ENCODE peak calls at places on chromosomes 7 and 10, in eight cellular contexts. D is A549; P is Karpas-422; A is activated CD4-positive, alpha-beta memory T cell treated with anti-CD3 and anti-CD28 coated beads, Interleukin-2, amount 10 ng/mL, durations not matched to agents 7 days and 5 days; E is T47D; J is astrocyte of the cerebellum; X is WTC11; V is HFFc6. N is an unnamed sample.

GRCh38 chr7:25851332-25852248 is 300.4 kb upstream of the NFE2L3 start:
- DNase-seq in A (peak), V (peak), J (peak), X (peak), D (peak), E (peak), P (peak), N (peak)

GRCh38 chr7:10973942-10974716 is 457 bp downstream of the PHF14 start:
- DNase-seq in A (peak), P (peak), J (no peak), X (peak), D (peak), E (peak), V (peak), N (peak)

GRCh38 chr10:1137499-1138163 is 81.4 kb downstream of the WDR37 start:
- DNase-seq in E (no peak), A (no peak), V (no peak), J (no peak), D (no peak), X (no peak), P (no peak), N (no peak)

GRCh38 chr7:115008465-115009114 is 86.7 kb downstream of the MDFIC start:
- DNase-seq in J (peak), D (no peak), A (peak), V (no peak), P (no peak), X (no peak), E (no peak), N (peak)

GRCh38 chr10:3104251-3104918 is 37.0 kb downstream of the PFKP start:
- DNase-seq in J (no peak), E (no peak), V (no peak), D (no peak), P (no peak), X (no peak), A (no peak), N (no peak)

GRCh38 chr10:114642729-114643128 is 15.3 kb downstream of the ABLIM1 start:
- DNase-seq in E (no peak), V (no peak), J (no peak), X (no peak), D (no peak), P (no peak), A (no peak), N (no peak)

GRCh38 chr7:100079024-100079560 is 2.4 kb downstream of the ZNF3 start:
- DNase-seq in A (no peak), P (no peak), J (no peak), D (no peak), E (no peak), X (no peak), V (no peak), N (no peak)

GRCh38 chr10:3867454-3868273 is 82.7 kb upstream of the KLF6 start:
- DNase-seq in X (no peak), A (no peak), V (no peak), J (no peak), P (no peak), E (no peak), D (no peak), N (no peak)

GRCh38 chr7:149599636-149600206 is 102.1 kb upstream of the ZNF746 start:
- DNase-seq in A (no peak), X (no peak), E (peak), J (no peak), D (no peak), V (no peak), P (no peak), N (no peak)

GRCh38 chr10:122279725-122280141 is 8.6 kb downstream of the BTBD16 start:
- DNase-seq in V (peak), E (peak), J (no peak), X (peak), A (peak), P (peak), D (peak), N (no peak)

GRCh38 chr10:73997479-73997805 is 474 bp upstream of the VCL start:
- DNase-seq in A (peak), D (no peak), E (no peak), P (no peak), V (no peak), J (no peak), X (no peak), N (no peak)

GRCh38 chr7:131208777-131209176 is 118.9 kb upstream of the MKLN1 start:
- DNase-seq in E (no peak), D (no peak), X (no peak), A (no peak), P (no peak), V (no peak), J (no peak), N (no peak)

GRCh38 chr10:13608246-13608853 is 21.6 kb downstream of the PRPF18 start:
- DNase-seq in D (no peak), J (no peak), E (peak), A (no peak), V (no peak), P (no peak), X (peak), N (no peak)

GRCh38 chr10:24556746-24557742 is 166.6 kb downstream of the ARHGAP21 start:
- DNase-seq in A (no peak), X (no peak), V (peak), E (peak), P (peak), D (peak), J (peak), N (no peak)

GRCh38 chr10:117442944-117443676 is 67.9 kb upstream of the PDZD8 start:
- DNase-seq in P (peak), D (peak), J (no peak), E (peak), X (peak), V (peak), A (peak), N (peak)

GRCh38 chr7:156156734-156157408 is 344.6 kb upstream of the SHH start:
- DNase-seq in J (peak), D (peak), P (peak), X (peak), V (no peak), A (peak), E (peak), N (no peak)

GRCh38 chr7:129438839-129439640 is 4.8 kb downstream of the STRIP2 start:
- DNase-seq in D (peak), V (peak), X (no peak), E (no peak), A (peak), P (no peak), J (no peak), N (no peak)

GRCh38 chr7:17152698-17153097 is 145.8 kb upstream of the AHR start:
- DNase-seq in X (no peak), P (no peak), D (no peak), A (no peak), E (no peak), J (no peak), V (no peak), N (no peak)

GRCh38 chr7:112331495-112331894 is 118.8 kb upstream of the IFRD1 start:
- DNase-seq in E (no peak), P (no peak), J (no peak), D (peak), A (no peak), X (no peak), V (no peak), N (no peak)

GRCh38 chr10:33279791-33280190 is 54.7 kb downstream of the NRP1 start:
- DNase-seq in J (no peak), V (no peak), A (no peak), E (no peak), P (no peak), D (no peak), X (no peak), N (no peak)

GRCh38 chr10:92787557-92788152 is 60.7 kb upstream of the EXOC6 start:
- DNase-seq in D (no peak), A (no peak), X (peak), P (no peak), J (no peak), E (peak), V (no peak), N (no peak)

GRCh38 chr10:62869958-62870357 is 53.8 kb upstream of the EGR2 start:
- DNase-seq in E (no peak), A (no peak), D (no peak), X (no peak), V (no peak), J (no peak), P (no peak), N (no peak)

GRCh38 chr10:34696423-34696822 is 118.7 kb downstream of the PARD3 start:
- DNase-seq in P (no peak), V (peak), X (no peak), E (no peak), A (no peak), D (peak), J (peak), N (no peak)

GRCh38 chr7:1986366-1987083 is 246.2 kb downstream of the MAD1L1 start:
- DNase-seq in E (no peak), P (no peak), A (peak), J (no peak), V (no peak), X (no peak), D (no peak), N (no peak)

GRCh38 chr7:48250441-48250951 is 79.2 kb downstream of the ABCA13 start:
- DNase-seq in X (no peak), D (no peak), E (no peak), J (peak), A (no peak), P (no peak), V (no peak), N (no peak)

GRCh38 chr10:108465871-108466641 is 1301.5 kb upstream of the SORCS1 start:
- DNase-seq in E (no peak), V (no peak), A (no peak), D (no peak), P (no peak), X (peak), J (no peak), N (peak)

GRCh38 chr10:51000976-51001375 is 73.3 kb upstream of the PRKG1 start:
- DNase-seq in E (no peak), D (no peak), J (no peak), X (no peak), A (no peak), P (no peak), V (no peak), N (no peak)

GRCh38 chr10:103692421-103693069 is 162.8 kb downstream of the SH3PXD2A start:
- DNase-seq in A (no peak), J (no peak), P (peak), E (no peak), D (no peak), V (no peak), X (peak), N (no peak)

GRCh38 chr7:45456747-45457146 is 117.4 kb upstream of the ADCY1 start:
- DNase-seq in J (peak), P (no peak), A (no peak), X (no peak), D (no peak), V (peak), E (no peak), N (no peak)

GRCh38 chr10:103874730-103875129 is 19.4 kb upstream of the SH3PXD2A start:
- DNase-seq in V (no peak), A (no peak), P (no peak), J (no peak), X (no peak), E (no peak), D (no peak), N (no peak)

GRCh38 chr10:1903982-1904381 is 166.7 kb upstream of the ADARB2 start:
- DNase-seq in X (no peak), A (no peak), V (no peak), D (no peak), P (no peak), E (no peak), J (no peak), N (no peak)

GRCh38 chr10:76433161-76434005 is 1002.0 kb downstream of the LRMDA start:
- DNase-seq in X (no peak), A (no peak), J (no peak), E (peak), D (no peak), P (no peak), V (no peak), N (peak)

GRCh38 chr7:118109607-118110006 is 74.4 kb upstream of the LSM8 start:
- DNase-seq in J (no peak), X (no peak), D (peak), E (peak), P (no peak), V (no peak), A (no peak), N (no peak)

GRCh38 chr7:14414274-14414986 is 425.0 kb upstream of the ETV1 start:
- DNase-seq in J (no peak), A (no peak), P (no peak), E (no peak), V (no peak), X (no peak), D (no peak), N (no peak)